ENCODE peak calls at places on chromosomes 6 and 20, in six cellular contexts. T is T-helper 1 cell; X is stimulated activated CD8-positive, alpha-beta memory T cell treated with anti-CD3 and anti-CD28 coated beads, Interleukin-15, amount 100 ng/mL, for 4 hours; Y is stimulated activated CD4-positive, alpha-beta T cell treated with anti-CD3 and anti-CD28 coated beads, Interleukin-1b, Interleukin-23, amount 100 ng/mL, for 24 hours; C is fibroblast of lung; B is KBM-7. J is an unnamed sample.
A peak's percentile ranks its signal among the peaks of the same experiment; 100 is the strongest.

GRCh38 chr20:19889011-19889953 is 127.9 kb upstream of the NAA20 start:
- DNase-seq in T (no peak), X (no peak), Y (no peak), C (peak; percentile 70), B (no peak), J (peak; percentile 87)

GRCh38 chr20:4875578-4876067 is 125.7 kb downstream of the SLC23A2 start:
- DNase-seq in T (no peak), X (no peak), Y (no peak), C (no peak), B (no peak), J (no peak)

GRCh38 chr6:108531332-108531731 is 29.4 kb upstream of the FOXO3 start:
- DNase-seq in T (no peak), X (no peak), Y (no peak), C (no peak), B (no peak), J (no peak)

GRCh38 chr20:36793294-36794115 is 19.9 kb upstream of the DSN1 start:
- DNase-seq in T (no peak), X (no peak), Y (no peak), C (no peak), B (no peak), J (no peak)

GRCh38 chr6:75275067-75275466 is 9.5 kb downstream of the TMEM30A start:
- DNase-seq in T (no peak), X (no peak), Y (no peak), C (peak; percentile 86), B (no peak), J (peak; percentile 88)

GRCh38 chr6:164005312-164005711 is 590.8 kb downstream of the QKI start:
- DNase-seq in T (no peak), X (no peak), Y (no peak), C (no peak), B (no peak), J (no peak)

GRCh38 chr6:47097092-47097945 is 55.2 kb upstream of the ADGRF1 start:
- DNase-seq in T (no peak), X (no peak), Y (peak; percentile 4), C (peak; percentile 90), B (peak; percentile 80), J (peak; percentile 91)

GRCh38 chr6:21594427-21595264 is 1.1 kb downstream of the SOX4 start:
- DNase-seq in T (no peak), X (no peak), Y (peak; percentile 15), C (peak; percentile 69), B (peak; percentile 64), J (peak; percentile 71)

GRCh38 chr20:10563935-10564492 is 109.8 kb downstream of the JAG1 start:
- DNase-seq in T (no peak), X (no peak), Y (no peak), C (no peak), B (no peak), J (no peak)

GRCh38 chr20:64268180-64268579 is 12.6 kb downstream of the PCMTD2 start:
- DNase-seq in T (no peak), X (no peak), Y (no peak), C (no peak), B (no peak), J (no peak)

GRCh38 chr6:2951723-2952122 is 19.6 kb downstream of the SERPINB6 start:
- DNase-seq in T (no peak), X (no peak), Y (no peak), C (no peak), B (no peak), J (no peak)

GRCh38 chr6:14802761-14803160 is 443.1 kb upstream of the JARID2 start:
- DNase-seq in T (no peak), X (no peak), Y (no peak), C (no peak), B (no peak), J (no peak)